ENCODE peak calls at places on chromosomes 16 and 17, in four cellular contexts. One of them, this sample, is unnamed.
A peak's percentile ranks its signal among the peaks of the same experiment; 100 is the strongest.

GRCh38 chr16:86171329-86171728 is 272.4 kb downstream of the IRF8 start:
- DNase-seq in heart left ventricle: no peak
- DNase-seq in prostate gland: no peak
- DNase-seq in A549: no peak
- DNase-seq in this sample: no peak

GRCh38 chr16:11871193-11871592 is 19.9 kb upstream of the RSL1D1 start:
- DNase-seq in prostate gland: no peak
- DNase-seq in heart left ventricle: no peak
- DNase-seq in A549: peak; percentile 53
- DNase-seq in this sample: peak; percentile 38

GRCh38 chr16:50155925-50156324 is 2.8 kb downstream of the TENT4B start:
- DNase-seq in heart left ventricle: no peak
- DNase-seq in prostate gland: no peak
- DNase-seq in A549: no peak
- DNase-seq in this sample: no peak

GRCh38 chr17:15883617-15884111 is 61.3 kb upstream of the ADORA2B start:
- DNase-seq in heart left ventricle: no peak
- DNase-seq in prostate gland: no peak
- DNase-seq in A549: peak; percentile 58
- DNase-seq in this sample: no peak

GRCh38 chr17:12318614-12319266 is 298.1 kb downstream of the MAP2K4 start:
- DNase-seq in A549: no peak
- DNase-seq in heart left ventricle: no peak
- DNase-seq in prostate gland: no peak
- DNase-seq in this sample: peak; percentile 22

GRCh38 chr16:69566437-69567030 is 768 bp downstream of the NFAT5 start:
- DNase-seq in A549: peak; percentile 79
- DNase-seq in prostate gland: peak; percentile 55
- DNase-seq in heart left ventricle: peak; percentile 75
- DNase-seq in this sample: peak; percentile 69

GRCh38 chr16:14325921-14326401 is 254.8 kb downstream of the MRTFB start:
- DNase-seq in A549: no peak
- DNase-seq in prostate gland: no peak
- DNase-seq in heart left ventricle: no peak
- DNase-seq in this sample: peak; percentile 53

GRCh38 chr17:42453544-42453943 is 5.1 kb upstream of the ATP6V0A1 start:
- DNase-seq in prostate gland: no peak
- DNase-seq in A549: no peak
- DNase-seq in heart left ventricle: no peak
- DNase-seq in this sample: no peak

GRCh38 chr17:77140878-77141767 is at the start of gene SEC14L1:
- DNase-seq in heart left ventricle: peak; percentile 75
- DNase-seq in A549: peak; percentile 48
- DNase-seq in prostate gland: peak; percentile 41
- DNase-seq in this sample: peak; percentile 52

GRCh38 chr17:40602445-40603443 is 37.5 kb upstream of the CCR7 start:
- DNase-seq in A549: no peak
- DNase-seq in prostate gland: no peak
- DNase-seq in heart left ventricle: no peak
- DNase-seq in this sample: no peak

GRCh38 chr17:57899391-57899790 is 49.5 kb upstream of the MRPS23 start:
- DNase-seq in A549: no peak
- DNase-seq in heart left ventricle: peak; percentile 52
- DNase-seq in prostate gland: no peak
- DNase-seq in this sample: no peak

GRCh38 chr16:28089205-28089991 is 25.9 kb upstream of the GSG1L start:
- DNase-seq in prostate gland: no peak
- DNase-seq in heart left ventricle: peak; percentile 11
- DNase-seq in A549: no peak
- DNase-seq in this sample: no peak

GRCh38 chr16:2500937-2501750 is 12.6 kb upstream of the ATP6V0C start:
- DNase-seq in prostate gland: peak; percentile 75
- DNase-seq in A549: peak; percentile 83
- DNase-seq in heart left ventricle: peak; percentile 91
- DNase-seq in this sample: peak; percentile 91

GRCh38 chr17:27293359-27293897 is 486 bp upstream of the WSB1 start:
- DNase-seq in heart left ventricle: no peak
- DNase-seq in prostate gland: no peak
- DNase-seq in A549: no peak
- DNase-seq in this sample: no peak

GRCh38 chr17:65013613-65014391 is 42.7 kb downstream of the GNA13 start:
- DNase-seq in A549: no peak
- DNase-seq in heart left ventricle: no peak
- DNase-seq in prostate gland: no peak
- DNase-seq in this sample: no peak

GRCh38 chr16:59973966-59974365 is 1239.8 kb upstream of the GOT2 start:
- DNase-seq in A549: no peak
- DNase-seq in heart left ventricle: no peak
- DNase-seq in prostate gland: no peak
- DNase-seq in this sample: no peak

GRCh38 chr16:11914759-11915643 is 755 bp downstream of the GSPT1 start:
- DNase-seq in prostate gland: peak; percentile 15
- DNase-seq in heart left ventricle: peak; percentile 78
- DNase-seq in A549: peak; percentile 34
- DNase-seq in this sample: peak; percentile 69

GRCh38 chr17:72538921-72539352 is 418.1 kb downstream of the SOX9 start:
- DNase-seq in A549: no peak
- DNase-seq in prostate gland: no peak
- DNase-seq in heart left ventricle: no peak
- DNase-seq in this sample: peak; percentile 54

GRCh38 chr17:2921443-2921842 is 125.2 kb downstream of the RAP1GAP2 start:
- DNase-seq in A549: no peak
- DNase-seq in prostate gland: no peak
- DNase-seq in heart left ventricle: no peak
- DNase-seq in this sample: no peak

GRCh38 chr17:74454197-74455024 is 12.0 kb upstream of the CD300A start:
- DNase-seq in heart left ventricle: no peak
- DNase-seq in prostate gland: peak; percentile 92
- DNase-seq in A549: no peak
- DNase-seq in this sample: no peak

GRCh38 chr16:75043175-75043937 is 44.5 kb downstream of the ZNRF1 start:
- DNase-seq in A549: no peak
- DNase-seq in heart left ventricle: no peak
- DNase-seq in prostate gland: no peak
- DNase-seq in this sample: no peak

GRCh38 chr17:61458000-61458399 is 5.8 kb downstream of the TBX4 start:
- DNase-seq in A549: no peak
- DNase-seq in heart left ventricle: no peak
- DNase-seq in prostate gland: no peak
- DNase-seq in this sample: no peak

GRCh38 chr17:73510981-73511442 is 133.2 kb downstream of the SDK2 start:
- DNase-seq in prostate gland: no peak
- DNase-seq in heart left ventricle: no peak
- DNase-seq in A549: no peak
- DNase-seq in this sample: no peak

GRCh38 chr17:60637683-60638082 is 37.7 kb downstream of the PPM1D start:
- DNase-seq in heart left ventricle: no peak
- DNase-seq in prostate gland: no peak
- DNase-seq in A549: no peak
- DNase-seq in this sample: no peak

GRCh38 chr17:44759096-44759915 is 518 bp downstream of the ADAM11 start:
- DNase-seq in heart left ventricle: no peak
- DNase-seq in A549: no peak
- DNase-seq in prostate gland: no peak
- DNase-seq in this sample: no peak

GRCh38 chr17:80927791-80928216 is 63.8 kb upstream of the CHMP6 start:
- DNase-seq in A549: no peak
- DNase-seq in heart left ventricle: no peak
- DNase-seq in prostate gland: no peak
- DNase-seq in this sample: no peak

GRCh38 chr16:11201498-11202259 is 54.3 kb downstream of the SOCS1 start:
- DNase-seq in A549: no peak
- DNase-seq in prostate gland: no peak
- DNase-seq in heart left ventricle: no peak
- DNase-seq in this sample: no peak

GRCh38 chr16:57156351-57156703 is 29.5 kb downstream of the PSME3IP1 start:
- DNase-seq in heart left ventricle: no peak
- DNase-seq in A549: no peak
- DNase-seq in prostate gland: no peak
- DNase-seq in this sample: no peak

GRCh38 chr17:36675786-36676185 is 74.4 kb downstream of the MRM1 start:
- DNase-seq in heart left ventricle: no peak
- DNase-seq in A549: no peak
- DNase-seq in prostate gland: no peak
- DNase-seq in this sample: no peak

GRCh38 chr17:53806473-53806872 is 16.3 kb upstream of the KIF2B start:
- DNase-seq in heart left ventricle: no peak
- DNase-seq in prostate gland: no peak
- DNase-seq in A549: no peak
- DNase-seq in this sample: no peak

DNA sequence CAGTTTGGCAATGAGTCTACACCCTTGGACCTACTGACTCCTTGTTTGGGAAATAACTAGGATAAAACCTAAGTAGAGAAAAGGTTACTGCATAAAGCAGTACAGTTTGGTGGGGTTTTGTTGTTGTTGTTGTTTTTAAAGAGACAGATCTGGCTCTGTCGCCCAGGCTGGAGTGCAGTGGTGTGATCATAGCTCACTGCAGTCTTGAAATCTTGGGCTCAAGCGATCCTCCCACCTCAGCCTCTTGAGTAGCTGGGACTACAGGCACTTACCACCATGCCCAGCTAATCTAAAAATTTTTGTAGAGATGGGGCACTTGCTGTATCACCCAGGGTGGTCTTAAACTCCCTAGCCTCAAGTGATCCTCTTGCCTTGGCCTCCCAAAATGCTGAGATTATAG is 1.2 kb downstream of the PDP2 start:
- DNase-seq in prostate gland: no peak
- DNase-seq in heart left ventricle: no peak
- DNase-seq in A549: no peak
- DNase-seq in this sample: no peak
- H3K4me3 ChIP-seq in prostate gland: peak overlapping the region; percentile 79
- H3K4me3 ChIP-seq in heart left ventricle: no peak overlapping the region
- H3K4me3 ChIP-seq in A549: peak overlapping the region; percentile 74
- H3K4me3 ChIP-seq in this sample: peak overlapping the region; percentile 80

GRCh38 chr17:20157078-20157360 is 147.9 kb downstream of the SPECC1 start:
- DNase-seq in A549: no peak
- DNase-seq in prostate gland: no peak
- DNase-seq in heart left ventricle: no peak
- DNase-seq in this sample: no peak

GRCh38 chr17:20154601-20155000 is 145.4 kb downstream of the SPECC1 start:
- DNase-seq in prostate gland: no peak
- DNase-seq in A549: no peak
- DNase-seq in heart left ventricle: no peak
- DNase-seq in this sample: no peak

GRCh38 chr17:20158580-20158979 is 149.4 kb downstream of the SPECC1 start:
- DNase-seq in A549: no peak
- DNase-seq in heart left ventricle: no peak
- DNase-seq in prostate gland: no peak
- DNase-seq in this sample: no peak

GRCh38 chr17:20155258-20156195 is 146.4 kb downstream of the SPECC1 start:
- DNase-seq in prostate gland: peak; percentile 98
- DNase-seq in A549: peak; percentile 97
- DNase-seq in heart left ventricle: peak; percentile 98
- DNase-seq in this sample: peak; percentile 100

DNA sequence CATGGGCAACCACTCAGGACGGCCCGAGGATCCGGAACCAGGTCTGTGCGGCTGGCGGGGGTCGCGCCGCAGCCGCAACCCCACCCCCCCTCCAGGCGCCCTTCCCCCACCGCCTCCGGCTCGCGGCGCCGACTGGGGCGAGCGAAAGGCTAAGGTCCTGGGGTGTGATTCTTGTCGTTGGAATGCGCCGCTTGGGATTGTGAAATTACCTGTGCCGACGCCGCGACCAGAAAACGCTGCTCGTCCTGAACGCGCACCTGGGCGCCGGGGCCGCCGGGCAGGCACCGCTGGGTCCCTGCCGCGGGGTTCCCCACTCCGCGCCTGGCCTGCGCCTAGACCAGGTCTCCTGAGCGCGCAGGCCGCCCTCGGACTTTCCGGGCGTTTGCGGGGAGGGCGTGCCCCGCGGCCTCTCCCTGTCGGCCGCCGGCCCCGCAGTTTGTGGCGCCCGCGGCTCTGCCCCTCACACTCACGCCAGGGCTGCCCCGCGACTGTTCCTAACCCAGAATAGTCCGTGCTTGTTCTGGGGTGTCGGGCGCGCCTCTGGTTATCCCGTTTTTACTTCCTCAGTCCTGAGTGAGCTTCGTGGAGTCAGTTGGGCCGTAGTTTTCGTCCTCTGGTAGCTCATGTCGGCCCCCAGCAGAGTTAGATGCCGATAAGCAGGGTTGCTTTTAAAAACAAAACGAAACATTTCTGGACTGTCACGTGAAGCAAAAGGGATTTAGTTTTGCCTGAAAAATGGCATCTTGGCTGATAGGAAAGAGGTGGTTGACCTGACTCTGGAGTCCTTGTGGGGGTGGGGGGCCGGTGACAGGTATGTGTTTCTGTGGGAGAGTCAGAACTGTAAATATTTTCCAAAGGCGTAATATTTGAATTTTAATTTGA is 147.3 kb downstream of the SPECC1 start:
- DNase-seq in heart left ventricle: no peak
- DNase-seq in A549: peak; percentile 70
- DNase-seq in prostate gland: peak; percentile 40
- DNase-seq in this sample: peak; percentile 46
- H3K27ac ChIP-seq in heart left ventricle: peak overlapping the region; percentile 43
- H3K27ac ChIP-seq in A549: peak overlapping the region; percentile 91
- H3K27ac ChIP-seq in prostate gland: peak overlapping the region; percentile 73
- H3K27ac ChIP-seq in this sample: peak overlapping the region; percentile 85

GRCh38 chr16:85150331-85150940 is 38.2 kb upstream of the CIBAR2 start:
- DNase-seq in heart left ventricle: no peak
- DNase-seq in A549: no peak
- DNase-seq in prostate gland: no peak
- DNase-seq in this sample: no peak

GRCh38 chr16:85151079-85151602 is 38.9 kb upstream of the CIBAR2 start:
- DNase-seq in A549: no peak
- DNase-seq in prostate gland: no peak
- DNase-seq in heart left ventricle: no peak
- DNase-seq in this sample: no peak

GRCh38 chr16:85152414-85153030 is 40.2 kb upstream of the CIBAR2 start:
- DNase-seq in A549: no peak
- DNase-seq in heart left ventricle: no peak
- DNase-seq in prostate gland: no peak
- DNase-seq in this sample: no peak

GRCh38 chr16:85153046-85153445 is 40.8 kb upstream of the CIBAR2 start:
- DNase-seq in A549: no peak
- DNase-seq in prostate gland: no peak
- DNase-seq in heart left ventricle: no peak
- DNase-seq in this sample: no peak

GRCh38 chr16:85151603-85152413 is 39.5 kb upstream of the CIBAR2 start:
- DNase-seq in heart left ventricle: peak; percentile 89
- DNase-seq in prostate gland: peak; percentile 74
- DNase-seq in A549: no peak
- DNase-seq in this sample: peak; percentile 76
- TF ChIP-seq POLR2A in heart left ventricle: no peak
- TF ChIP-seq POLR2A in prostate gland: no peak
- TF ChIP-seq POLR2A in A549: no peak
- TF ChIP-seq POLR2A in this sample: no peak

GRCh38 chr16:29662000-29662728 is 883 bp upstream of the SPN start:
- DNase-seq in prostate gland: no peak
- DNase-seq in heart left ventricle: no peak
- DNase-seq in A549: no peak
- DNase-seq in this sample: no peak
- H3K4me3 ChIP-seq in prostate gland: no peak overlapping the region
- H3K4me3 ChIP-seq in heart left ventricle: peak overlapping the region; percentile 61
- H3K4me3 ChIP-seq in A549: no peak overlapping the region
- H3K4me3 ChIP-seq in this sample: no peak overlapping the region

This sample was measured in testis.